ENCODE peak calls at places on chromosomes 4 and X, in ten cellular contexts. One of them, this sample, is unnamed.

GRCh38 chr4:109184421-109184956 is 118.0 kb downstream of the COL25A1 start:
- DNase-seq in body of pancreas: no peak
- DNase-seq in HepG2: no peak
- DNase-seq in lower leg skin: no peak
- DNase-seq in transverse colon: no peak
- DNase-seq in sigmoid colon: peak; percentile 69
- DNase-seq in A549: no peak
- DNase-seq in K562: no peak
- DNase-seq in tibial nerve: peak; percentile 19
- DNase-seq in uterus: no peak
- DNase-seq in this sample: no peak

GRCh38 chr4:106369456-106370060 is 980 bp upstream of the GIMD1 start:
- DNase-seq in body of pancreas: peak; percentile 36
- DNase-seq in HepG2: peak; percentile 42
- DNase-seq in lower leg skin: no peak
- DNase-seq in transverse colon: no peak
- DNase-seq in sigmoid colon: no peak
- DNase-seq in A549: peak; percentile 74
- DNase-seq in K562: peak; percentile 61
- DNase-seq in tibial nerve: peak; percentile 57
- DNase-seq in uterus: no peak
- DNase-seq in this sample: peak; percentile 67

GRCh38 chr4:151667666-151668065 is 93.1 kb downstream of the GATB start:
- DNase-seq in body of pancreas: no peak
- DNase-seq in HepG2: no peak
- DNase-seq in lower leg skin: no peak
- DNase-seq in transverse colon: no peak
- DNase-seq in sigmoid colon: no peak
- DNase-seq in A549: no peak
- DNase-seq in K562: no peak
- DNase-seq in tibial nerve: no peak
- DNase-seq in uterus: no peak
- DNase-seq in this sample: no peak

GRCh38 chr4:7857993-7858392 is 81.7 kb downstream of the AFAP1 start:
- DNase-seq in body of pancreas: no peak
- DNase-seq in HepG2: peak; percentile 85
- DNase-seq in lower leg skin: no peak
- DNase-seq in transverse colon: no peak
- DNase-seq in sigmoid colon: no peak
- DNase-seq in A549: no peak
- DNase-seq in K562: no peak
- DNase-seq in tibial nerve: no peak
- DNase-seq in uterus: no peak
- DNase-seq in this sample: no peak

GRCh38 chrX:446243-446642 is 59.5 kb upstream of the PPP2R3B start:
- DNase-seq in body of pancreas: no peak
- DNase-seq in HepG2: no peak
- DNase-seq in lower leg skin: no peak
- DNase-seq in transverse colon: no peak
- DNase-seq in sigmoid colon: peak; percentile 30
- DNase-seq in A549: no peak
- DNase-seq in K562: no peak
- DNase-seq in tibial nerve: no peak
- DNase-seq in uterus: no peak
- DNase-seq in this sample: no peak

GRCh38 chr4:74531952-74532794 is 87.2 kb downstream of the AREG start:
- DNase-seq in body of pancreas: no peak
- DNase-seq in HepG2: peak; percentile 75
- DNase-seq in lower leg skin: no peak
- DNase-seq in transverse colon: no peak
- DNase-seq in sigmoid colon: no peak
- DNase-seq in A549: peak; percentile 90
- DNase-seq in K562: peak; percentile 63
- DNase-seq in tibial nerve: no peak
- DNase-seq in uterus: no peak
- DNase-seq in this sample: peak; percentile 79

GRCh38 chr4:152304220-152304619 is 231.7 kb downstream of the FBXW7 start:
- DNase-seq in body of pancreas: no peak
- DNase-seq in HepG2: no peak
- DNase-seq in lower leg skin: no peak
- DNase-seq in transverse colon: no peak
- DNase-seq in sigmoid colon: no peak
- DNase-seq in A549: no peak
- DNase-seq in K562: no peak
- DNase-seq in tibial nerve: no peak
- DNase-seq in uterus: no peak
- DNase-seq in this sample: no peak

GRCh38 chrX:96763608-96764007 is 79.0 kb downstream of the DIAPH2 start:
- DNase-seq in body of pancreas: no peak
- DNase-seq in HepG2: no peak
- DNase-seq in lower leg skin: no peak
- DNase-seq in transverse colon: no peak
- DNase-seq in sigmoid colon: no peak
- DNase-seq in A549: no peak
- DNase-seq in K562: no peak
- DNase-seq in tibial nerve: no peak
- DNase-seq in uterus: no peak
- DNase-seq in this sample: peak; percentile 0

GRCh38 chr4:2812985-2813384 is 20.1 kb downstream of the SH3BP2 start:
- DNase-seq in body of pancreas: no peak
- DNase-seq in HepG2: no peak
- DNase-seq in lower leg skin: no peak
- DNase-seq in transverse colon: no peak
- DNase-seq in sigmoid colon: no peak
- DNase-seq in A549: no peak
- DNase-seq in K562: no peak
- DNase-seq in tibial nerve: no peak
- DNase-seq in uterus: no peak
- DNase-seq in this sample: no peak

GRCh38 chr4:2809610-2810180 is 16.8 kb downstream of the SH3BP2 start:
- DNase-seq in body of pancreas: no peak
- DNase-seq in HepG2: no peak
- DNase-seq in lower leg skin: no peak
- DNase-seq in transverse colon: no peak
- DNase-seq in sigmoid colon: no peak
- DNase-seq in A549: no peak
- DNase-seq in K562: no peak
- DNase-seq in tibial nerve: no peak
- DNase-seq in uterus: no peak
- DNase-seq in this sample: no peak

GRCh38 chr4:2812600-2812932 is 19.7 kb downstream of the SH3BP2 start:
- DNase-seq in body of pancreas: no peak
- DNase-seq in HepG2: no peak
- DNase-seq in lower leg skin: no peak
- DNase-seq in transverse colon: no peak
- DNase-seq in sigmoid colon: no peak
- DNase-seq in A549: no peak
- DNase-seq in K562: no peak
- DNase-seq in tibial nerve: no peak
- DNase-seq in uterus: no peak
- DNase-seq in this sample: peak; percentile 63

GRCh38 chr4:2813446-2814405 is 20.8 kb downstream of the SH3BP2 start:
- DNase-seq in body of pancreas: no peak
- DNase-seq in HepG2: no peak
- DNase-seq in lower leg skin: no peak
- DNase-seq in transverse colon: no peak
- DNase-seq in sigmoid colon: no peak
- DNase-seq in A549: no peak
- DNase-seq in K562: no peak
- DNase-seq in tibial nerve: no peak
- DNase-seq in uterus: no peak
- DNase-seq in this sample: no peak

DNA sequence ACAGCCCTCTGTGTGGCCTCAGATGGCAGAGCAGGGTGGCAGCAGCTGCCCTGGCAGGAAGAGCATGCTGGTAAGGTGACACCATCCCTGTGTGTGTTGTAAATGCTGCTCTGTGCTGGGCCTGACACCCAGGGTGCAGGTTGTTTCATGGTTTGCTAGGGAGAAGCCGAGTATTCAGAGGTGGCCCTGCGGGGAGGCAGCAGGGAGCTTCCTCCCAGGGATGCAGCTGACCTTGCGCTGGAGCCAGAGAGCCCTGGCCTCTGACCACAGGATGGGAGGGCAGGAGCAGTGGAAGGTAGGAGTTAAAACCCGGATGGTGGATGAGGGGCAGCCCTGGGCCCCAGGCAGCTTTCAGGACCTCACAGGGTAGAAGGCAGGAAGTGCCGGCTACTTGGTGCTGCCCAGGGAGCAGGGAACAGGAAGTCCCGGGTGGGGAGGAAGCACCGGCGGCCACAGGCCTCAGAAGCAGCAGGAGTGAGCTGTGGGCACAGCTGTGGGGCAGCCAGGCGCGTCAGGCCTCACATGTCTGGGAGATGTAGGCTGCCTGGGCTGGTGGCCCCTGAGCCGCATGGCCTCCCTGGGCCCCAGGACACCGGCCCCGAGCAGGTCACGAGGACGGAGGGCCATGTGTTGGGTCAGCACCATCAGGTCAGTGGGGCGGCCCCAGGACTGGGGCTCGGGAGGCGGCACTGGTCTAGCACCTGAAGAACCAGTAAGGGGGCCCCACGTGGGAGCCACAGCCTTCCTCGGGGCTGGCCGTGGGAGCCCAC is 19.1 kb downstream of the SH3BP2 start:
- DNase-seq in body of pancreas: peak; percentile 41
- DNase-seq in HepG2: peak; percentile 59
- DNase-seq in lower leg skin: peak; percentile 71
- DNase-seq in transverse colon: peak; percentile 85
- DNase-seq in sigmoid colon: peak; percentile 86
- DNase-seq in A549: no peak
- DNase-seq in K562: no peak
- DNase-seq in tibial nerve: peak; percentile 55
- DNase-seq in uterus: no peak
- DNase-seq in this sample: peak; percentile 51
- TF ChIP-seq POLR2A in body of pancreas: peak; percentile 23
- TF ChIP-seq POLR2A in HepG2: no peak
- TF ChIP-seq POLR2A in lower leg skin: no peak
- TF ChIP-seq POLR2A in transverse colon: peak; percentile 27
- TF ChIP-seq POLR2A in sigmoid colon: no peak
- TF ChIP-seq POLR2A in A549: no peak
- TF ChIP-seq POLR2A in K562: no peak
- TF ChIP-seq POLR2A in tibial nerve: no peak
- TF ChIP-seq POLR2A in uterus: no peak
- TF ChIP-seq POLR2A in this sample: peak; percentile 19

GRCh38 chrX:118975831-118976598 is 1.6 kb downstream of the LONRF3 start:
- DNase-seq in body of pancreas: peak; percentile 83
- DNase-seq in HepG2: peak; percentile 69
- DNase-seq in lower leg skin: peak; percentile 66
- DNase-seq in transverse colon: peak; percentile 78
- DNase-seq in sigmoid colon: peak; percentile 93
- DNase-seq in A549: peak; percentile 71
- DNase-seq in K562: peak; percentile 67
- DNase-seq in tibial nerve: peak; percentile 65
- DNase-seq in uterus: peak; percentile 84
- DNase-seq in this sample: no peak

GRCh38 chrX:118973389-118974087 is 880 bp upstream of the LONRF3 start:
- DNase-seq in body of pancreas: peak; percentile 35
- DNase-seq in HepG2: no peak
- DNase-seq in lower leg skin: no peak
- DNase-seq in transverse colon: peak; percentile 18
- DNase-seq in sigmoid colon: peak; percentile 77
- DNase-seq in A549: no peak
- DNase-seq in K562: no peak
- DNase-seq in tibial nerve: no peak
- DNase-seq in uterus: peak; percentile 33
- DNase-seq in this sample: no peak

GRCh38 chrX:118976599-118977340 is 2.4 kb downstream of the LONRF3 start:
- DNase-seq in body of pancreas: peak; percentile 67
- DNase-seq in HepG2: no peak
- DNase-seq in lower leg skin: peak; percentile 18
- DNase-seq in transverse colon: peak; percentile 82
- DNase-seq in sigmoid colon: peak; percentile 80
- DNase-seq in A549: peak; percentile 61
- DNase-seq in K562: no peak
- DNase-seq in tibial nerve: no peak
- DNase-seq in uterus: peak; percentile 43
- DNase-seq in this sample: peak; percentile 11

GRCh38 chrX:118974088-118974907 is at the start of gene LONRF3:
- DNase-seq in body of pancreas: peak; percentile 84
- DNase-seq in HepG2: peak; percentile 58
- DNase-seq in lower leg skin: peak; percentile 80
- DNase-seq in transverse colon: peak; percentile 79
- DNase-seq in sigmoid colon: peak; percentile 94
- DNase-seq in A549: peak; percentile 60
- DNase-seq in K562: peak; percentile 38
- DNase-seq in tibial nerve: peak; percentile 84
- DNase-seq in uterus: peak; percentile 76
- DNase-seq in this sample: peak; percentile 15

DNA sequence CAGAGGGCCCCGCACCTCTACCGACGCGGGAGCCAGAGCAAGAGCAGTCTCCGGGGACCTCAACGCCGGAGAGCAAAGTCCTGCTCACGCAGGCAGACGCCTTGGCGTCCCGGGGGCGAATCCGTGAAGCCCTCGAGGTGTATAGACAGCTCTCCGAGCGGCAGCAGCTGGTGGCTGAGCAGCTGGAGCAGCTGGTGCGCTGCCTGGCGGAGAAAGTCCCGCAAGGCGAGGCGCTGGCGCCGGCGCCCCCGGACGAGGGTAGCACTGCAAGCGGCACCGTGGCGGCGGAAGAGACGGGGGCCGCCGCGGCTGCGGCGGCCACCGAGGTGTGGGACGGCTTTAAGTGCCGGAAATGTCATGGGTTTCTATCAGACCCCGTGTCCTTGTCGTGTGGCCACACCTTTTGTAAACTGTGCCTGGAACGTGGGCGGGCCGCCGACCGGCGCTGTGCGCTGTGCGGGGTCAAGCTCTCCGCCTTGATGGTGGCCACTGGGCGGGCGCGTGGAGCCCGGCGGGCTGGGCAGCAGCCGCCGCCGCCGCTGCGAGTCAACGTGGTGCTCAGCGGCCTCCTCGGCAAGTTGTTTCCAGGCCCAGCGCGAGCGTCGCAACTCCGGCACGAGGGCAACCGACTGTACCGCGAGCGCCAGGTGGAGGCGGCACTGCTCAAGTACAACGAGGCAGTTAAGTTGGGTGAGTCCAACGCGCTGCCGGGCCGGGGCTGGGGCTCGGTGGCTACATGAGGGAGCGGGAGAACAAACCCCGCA is 672 bp downstream of the LONRF3 start:
- DNase-seq in body of pancreas: peak; percentile 67
- DNase-seq in HepG2: peak; percentile 27
- DNase-seq in lower leg skin: no peak
- DNase-seq in transverse colon: peak; percentile 58
- DNase-seq in sigmoid colon: peak; percentile 79
- DNase-seq in A549: peak; percentile 66
- DNase-seq in K562: peak; percentile 60
- DNase-seq in tibial nerve: no peak
- DNase-seq in uterus: peak; percentile 30
- DNase-seq in this sample: peak; percentile 18
- TF ChIP-seq POLR2A in body of pancreas: no peak
- TF ChIP-seq POLR2A in HepG2: no peak
- TF ChIP-seq POLR2A in lower leg skin: no peak
- TF ChIP-seq POLR2A in transverse colon: peak; percentile 37
- TF ChIP-seq POLR2A in sigmoid colon: no peak
- TF ChIP-seq POLR2A in A549: no peak
- TF ChIP-seq POLR2A in K562: peak; percentile 51
- TF ChIP-seq POLR2A in tibial nerve: no peak
- TF ChIP-seq POLR2A in uterus: no peak
- TF ChIP-seq POLR2A in this sample: no peak

GRCh38 chrX:63754141-63754859 is 30.7 kb downstream of the ARHGEF9 start:
- DNase-seq in body of pancreas: peak; percentile 12
- DNase-seq in HepG2: no peak
- DNase-seq in lower leg skin: peak; percentile 16
- DNase-seq in transverse colon: no peak
- DNase-seq in sigmoid colon: no peak
- DNase-seq in A549: no peak
- DNase-seq in K562: no peak
- DNase-seq in tibial nerve: no peak
- DNase-seq in uterus: no peak
- DNase-seq in this sample: peak; percentile 29

GRCh38 chrX:63755892-63756291 is 29.1 kb downstream of the ARHGEF9 start:
- DNase-seq in body of pancreas: no peak
- DNase-seq in HepG2: no peak
- DNase-seq in lower leg skin: no peak
- DNase-seq in transverse colon: no peak
- DNase-seq in sigmoid colon: no peak
- DNase-seq in A549: no peak
- DNase-seq in K562: no peak
- DNase-seq in tibial nerve: no peak
- DNase-seq in uterus: no peak
- DNase-seq in this sample: no peak

GRCh38 chrX:63750846-63751245 is 34.2 kb downstream of the ARHGEF9 start:
- DNase-seq in body of pancreas: no peak
- DNase-seq in HepG2: no peak
- DNase-seq in lower leg skin: no peak
- DNase-seq in transverse colon: no peak
- DNase-seq in sigmoid colon: no peak
- DNase-seq in A549: no peak
- DNase-seq in K562: no peak
- DNase-seq in tibial nerve: no peak
- DNase-seq in uterus: no peak
- DNase-seq in this sample: no peak

GRCh38 chrX:63751481-63751880 is 33.5 kb downstream of the ARHGEF9 start:
- DNase-seq in body of pancreas: no peak
- DNase-seq in HepG2: no peak
- DNase-seq in lower leg skin: no peak
- DNase-seq in transverse colon: no peak
- DNase-seq in sigmoid colon: no peak
- DNase-seq in A549: no peak
- DNase-seq in K562: no peak
- DNase-seq in tibial nerve: no peak
- DNase-seq in uterus: no peak
- DNase-seq in this sample: no peak

DNA sequence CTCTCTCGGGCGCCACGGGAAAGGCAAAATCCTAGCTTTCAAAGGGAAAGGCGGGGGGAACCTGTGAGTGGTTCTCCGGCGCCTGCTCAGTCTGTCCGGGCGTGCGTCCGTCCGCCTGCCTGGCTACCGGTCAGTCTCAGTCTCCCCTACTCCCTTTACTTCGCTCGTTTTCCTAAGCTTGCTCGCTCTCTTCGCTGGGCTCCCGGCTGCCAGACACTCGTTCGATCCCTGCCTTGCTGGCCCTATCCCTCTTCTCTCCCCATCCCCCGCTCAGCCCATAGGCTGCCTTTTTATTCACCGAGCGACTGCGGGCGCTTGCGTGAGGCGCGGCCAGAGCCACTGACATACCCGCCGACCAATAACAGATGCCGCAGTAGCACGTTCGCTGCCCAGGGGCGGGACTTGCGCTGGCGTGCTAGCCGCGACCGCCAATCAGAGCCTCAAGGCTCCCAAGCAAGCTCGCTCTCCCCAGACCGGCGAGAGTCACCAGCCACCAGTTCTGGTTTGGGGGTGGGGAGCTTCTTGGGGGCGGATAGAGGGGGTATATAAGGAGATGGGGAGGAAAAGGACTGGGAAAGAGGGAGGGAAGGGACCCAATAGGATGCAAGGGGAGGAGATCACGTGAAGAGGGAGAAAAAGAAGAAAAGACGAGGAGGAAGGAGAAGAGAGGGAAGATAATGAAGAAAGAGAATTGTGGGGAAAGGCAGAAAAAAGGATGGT is 30.0 kb downstream of the ARHGEF9 start:
- DNase-seq in body of pancreas: peak; percentile 93
- DNase-seq in HepG2: peak; percentile 61
- DNase-seq in lower leg skin: peak; percentile 91
- DNase-seq in transverse colon: peak; percentile 92
- DNase-seq in sigmoid colon: peak; percentile 97
- DNase-seq in A549: peak; percentile 96
- DNase-seq in K562: peak; percentile 16
- DNase-seq in tibial nerve: peak; percentile 79
- DNase-seq in uterus: peak; percentile 91
- DNase-seq in this sample: peak; percentile 91
- TF ChIP-seq POLR2A in body of pancreas: peak; percentile 85
- TF ChIP-seq POLR2A in HepG2: no peak
- TF ChIP-seq POLR2A in lower leg skin: no peak
- TF ChIP-seq POLR2A in transverse colon: peak; percentile 78
- TF ChIP-seq POLR2A in sigmoid colon: peak; percentile 65
- TF ChIP-seq POLR2A in A549: peak; percentile 86
- TF ChIP-seq POLR2A in K562: no peak
- TF ChIP-seq POLR2A in tibial nerve: peak; percentile 52
- TF ChIP-seq POLR2A in uterus: peak; percentile 58
- TF ChIP-seq POLR2A in this sample: peak; percentile 80

GRCh38 chrX:1486749-1487361 is 34.1 kb upstream of the ASMTL start:
- DNase-seq in body of pancreas: no peak
- DNase-seq in HepG2: no peak
- DNase-seq in lower leg skin: no peak
- DNase-seq in transverse colon: no peak
- DNase-seq in sigmoid colon: peak; percentile 58
- DNase-seq in A549: no peak
- DNase-seq in K562: no peak
- DNase-seq in tibial nerve: no peak
- DNase-seq in uterus: no peak
- DNase-seq in this sample: no peak
- TF ChIP-seq POLR2A in body of pancreas: no peak
- TF ChIP-seq POLR2A in HepG2: no peak
- TF ChIP-seq POLR2A in lower leg skin: no peak
- TF ChIP-seq POLR2A in transverse colon: no peak
- TF ChIP-seq POLR2A in sigmoid colon: no peak
- TF ChIP-seq POLR2A in A549: no peak
- TF ChIP-seq POLR2A in K562: no peak
- TF ChIP-seq POLR2A in tibial nerve: no peak
- TF ChIP-seq POLR2A in uterus: no peak
- TF ChIP-seq POLR2A in this sample: no peak